ENCODE peak calls at places on chromosome 15, in four cellular contexts. M is IMR-90, R is GM12878, Z is HepG2. Q is an unnamed sample.

GRCh38 chr15:100515758-100516157 is 13.0 kb downstream of the CERS3 start:
- DNase-seq in R (no peak), Z (no peak), M (no peak), Q (no peak)

GRCh38 chr15:93420050-93420452 is 331.0 kb upstream of the RGMA start:
- DNase-seq in R (no peak), Z (no peak), M (no peak), Q (no peak)

GRCh38 chr15:31328425-31328998 is 1.9 kb downstream of the KLF13 start:
- DNase-seq in M (peak; percentile 49), R (no peak), Z (no peak), Q (peak; percentile 54)

GRCh38 chr15:30923429-30923828 is 19.7 kb downstream of the FAN1 start:
- DNase-seq in R (no peak), Z (no peak), M (no peak), Q (no peak)

GRCh38 chr15:88467935-88468528 is 524 bp downstream of the MRPS11 start:
- DNase-seq in R (no peak), Z (no peak), M (peak; percentile 14), Q (peak; percentile 27)

GRCh38 chr15:63970723-63971426 is 75.4 kb downstream of the DAPK2 start:
- DNase-seq in M (no peak), R (peak; percentile 85), Z (no peak), Q (no peak)

GRCh38 chr15:67033012-67033411 is 32.4 kb upstream of the SMAD3 start:
- DNase-seq in R (no peak), M (no peak), Z (no peak), Q (no peak)

GRCh38 chr15:52294881-52295420 is 653 bp downstream of the MYO5C start:
- DNase-seq in M (no peak), R (no peak), Z (peak; percentile 47), Q (no peak)

GRCh38 chr15:101088788-101089578 is 162.9 kb downstream of the CHSY1 start:
- DNase-seq in M (no peak), Z (peak; percentile 35), R (no peak), Q (peak; percentile 70)

GRCh38 chr15:50137893-50138292 is 18.9 kb upstream of the ATP8B4 start:
- DNase-seq in R (no peak), Z (no peak), M (peak; percentile 27), Q (no peak)

GRCh38 chr15:81229596-81229995 is 32.9 kb downstream of the IL16 start:
- DNase-seq in Z (no peak), R (no peak), M (no peak), Q (no peak)

GRCh38 chr15:70197318-70197944 is 99.7 kb upstream of the TLE3 start:
- DNase-seq in R (no peak), M (no peak), Z (no peak), Q (no peak)

GRCh38 chr15:28002867-28003266 is 96.2 kb downstream of the OCA2 start:
- DNase-seq in Z (no peak), M (no peak), R (no peak), Q (no peak)

GRCh38 chr15:71709808-71710418 is 100.4 kb upstream of the NR2E3 start:
- DNase-seq in Z (no peak), R (no peak), M (no peak), Q (no peak)

GRCh38 chr15:52645916-52646315 is 33.3 kb downstream of the ATOSA start:
- DNase-seq in M (no peak), R (no peak), Z (no peak), Q (no peak)

GRCh38 chr15:23372284-23372683 is 17.7 kb downstream of the GOLGA8S start:
- DNase-seq in M (no peak), Z (no peak), R (no peak), Q (no peak)

GRCh38 chr15:73298522-73298921 is 70.2 kb downstream of the HCN4 start:
- DNase-seq in Z (no peak), M (no peak), R (no peak), Q (no peak)

GRCh38 chr15:62624541-62625399 is 417.8 kb upstream of the TPM1 start:
- DNase-seq in Z (no peak), R (peak; percentile 27), M (peak; percentile 74), Q (no peak)

GRCh38 chr15:56227780-56228179 is 15.9 kb downstream of the RFX7 start:
- DNase-seq in R (no peak), M (no peak), Z (no peak), Q (no peak)

GRCh38 chr15:100726426-100727190 is 124.2 kb downstream of the ASB7 start:
- DNase-seq in R (no peak), M (peak; percentile 74), Z (no peak), Q (no peak)

GRCh38 chr15:83747718-83748110 is 93.8 kb downstream of the ADAMTSL3 start:
- DNase-seq in Z (no peak), M (no peak), R (no peak), Q (no peak)
- H2AFZ ChIP-seq in Z (no peak overlapping the region), M (no peak overlapping the region), R (no peak overlapping the region), Q (no peak overlapping the region)

GRCh38 chr15:65900488-65900887 is 31.2 kb downstream of the RAB11A start:
- DNase-seq in M (no peak), R (no peak), Z (no peak), Q (no peak)
- H3K36me3 ChIP-seq in M (peaks cover 27% of the 10 kb centered on the region), R (peaks cover 25% of the 10 kb centered on the region), Z (peaks cover 26% of the 10 kb centered on the region), Q (peaks cover 83% of the 10 kb centered on the region)

GRCh38 chr15:78392430-78392829 is 45.6 kb upstream of the IREB2 start:
- DNase-seq in Z (no peak), M (no peak), R (no peak), Q (no peak)
- TF ChIP-seq BHLHE40 in Z (no peak), M (no peak), R (no peak), Q (no peak)

GRCh38 chr15:69035205-69035917 is 20.9 kb downstream of the NOX5 start:
- DNase-seq in R (no peak), Z (peak; percentile 23), M (no peak), Q (peak; percentile 66)
- H2AFZ ChIP-seq in R (no peak overlapping the region), Z (no peak overlapping the region), M (peak overlapping the region; percentile 40), Q (peak overlapping the region; percentile 52)

GRCh38 chr15:58748787-58749531 is 548 bp downstream of the ADAM10 start:
- DNase-seq in R (no peak), M (no peak), Z (peak; percentile 39), Q (peak; percentile 77)

GRCh38 chr15:58752716-58753115 is 3.2 kb upstream of the ADAM10 start:
- DNase-seq in R (no peak), Z (no peak), M (no peak), Q (no peak)

GRCh38 chr15:58746174-58746573 is 3.3 kb downstream of the ADAM10 start:
- DNase-seq in Z (no peak), R (no peak), M (no peak), Q (no peak)

GRCh38 chr15:58748040-58748786 is 1.3 kb downstream of the ADAM10 start:
- DNase-seq in R (no peak), M (no peak), Z (no peak), Q (no peak)

DNA sequence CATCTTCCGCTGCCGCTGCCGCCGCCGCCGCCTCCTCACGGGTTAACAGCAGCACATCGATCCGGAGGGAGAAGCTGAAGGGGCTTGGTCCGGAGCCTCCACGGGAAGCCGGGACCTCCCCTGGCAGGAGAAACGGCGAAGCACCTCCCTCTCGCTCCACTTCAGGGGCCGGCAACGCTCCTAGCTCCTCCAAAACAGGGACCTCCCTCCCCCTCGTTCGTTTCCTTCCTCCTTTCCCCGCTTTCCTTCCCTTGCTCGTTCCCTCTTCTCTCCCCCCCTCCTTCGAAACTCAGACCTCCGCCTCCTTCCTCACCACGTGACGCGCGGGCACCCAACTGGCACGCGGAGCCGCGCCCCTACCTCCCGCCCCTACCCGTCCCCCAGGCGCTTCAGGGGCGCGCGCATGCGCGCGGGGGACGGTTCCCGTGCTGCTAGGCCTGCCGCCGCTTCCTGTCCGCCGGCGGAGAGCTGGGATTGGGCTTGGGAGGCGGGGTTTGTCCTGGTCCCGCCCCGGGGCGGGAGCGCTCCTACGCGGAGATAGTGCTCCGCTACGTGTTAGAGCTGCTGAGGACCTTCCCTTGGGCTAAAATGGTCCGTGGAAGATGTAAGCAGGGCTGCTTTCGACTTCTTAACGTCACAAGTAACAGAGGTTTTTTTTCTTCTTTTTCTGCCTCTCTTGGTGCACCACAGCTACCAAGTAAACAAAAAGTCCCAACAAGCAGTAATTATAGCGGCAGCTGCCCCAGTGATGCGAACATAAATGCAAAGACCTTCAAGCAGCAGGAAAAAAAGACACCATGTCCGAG is at the start of gene ADAM10:
- DNase-seq in M (peak; percentile 99), Z (peak; percentile 95), R (peak; percentile 90), Q (peak; percentile 99)
- H3K36me3 ChIP-seq in M (no peaks in the 10 kb centered on the region), Z (no peaks in the 10 kb centered on the region), R (no peaks in the 10 kb centered on the region), Q (no peaks in the 10 kb centered on the region)

GRCh38 chr15:77064539-77065308 is 6.2 kb downstream of the TSPAN3 start:
- DNase-seq in Z (no peak), R (no peak), M (peak; percentile 65), Q (no peak)
- TF ChIP-seq BHLHE40 in Z (no peak), R (no peak), M (no peak), Q (no peak)

DNA sequence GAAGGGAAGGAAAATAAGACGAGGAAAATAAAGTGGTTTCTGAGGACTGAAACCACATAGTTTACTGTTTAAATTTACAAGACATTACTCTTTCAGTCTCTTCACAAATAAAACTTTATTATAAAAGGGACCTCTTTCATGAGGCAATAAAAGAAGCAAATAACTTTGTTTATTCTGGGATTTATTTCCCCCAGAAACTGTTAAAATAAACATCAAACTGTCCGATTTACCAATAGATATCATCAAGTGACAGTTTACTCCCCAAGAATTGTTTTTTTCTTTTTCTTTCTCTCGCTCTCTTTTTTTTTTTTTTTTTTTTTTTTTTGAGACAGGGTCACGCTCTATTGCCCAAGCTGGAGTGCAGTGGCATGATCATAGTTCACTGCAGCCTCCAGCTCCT is 54.1 kb downstream of the SLC28A2 start:
- DNase-seq in M (no peak), R (no peak), Z (no peak), Q (no peak)
- H2AFZ ChIP-seq in M (no peak overlapping the region), R (no peak overlapping the region), Z (no peak overlapping the region), Q (no peak overlapping the region)

GRCh38 chr15:59950603-59951388 is 53.3 kb upstream of the FOXB1 start:
- DNase-seq in M (no peak), R (no peak), Z (no peak), Q (no peak)
- H3K36me3 ChIP-seq in M (no peaks in the 10 kb centered on the region), R (no peaks in the 10 kb centered on the region), Z (no peaks in the 10 kb centered on the region), Q (no peaks in the 10 kb centered on the region)

DNA sequence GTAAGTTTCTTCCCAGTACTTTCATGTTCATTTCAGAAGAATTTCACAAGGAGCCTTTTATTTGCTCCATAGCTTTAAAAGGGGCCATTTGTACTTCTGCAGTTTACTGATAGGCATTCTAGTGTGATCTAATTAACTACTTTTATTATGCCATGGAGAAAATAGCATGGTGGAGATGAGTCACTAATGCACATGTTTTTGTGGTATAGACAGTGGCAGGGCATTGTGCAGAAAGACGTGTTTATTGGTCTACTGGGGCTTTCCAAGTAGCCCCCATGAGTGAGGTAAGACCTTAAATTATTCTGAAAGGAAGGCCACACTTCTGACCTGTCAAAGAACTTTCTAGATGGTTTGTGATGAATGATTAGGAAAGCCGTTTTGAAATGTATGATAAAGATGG is 810.0 kb upstream of the NR2F2 start:
- DNase-seq in R (peak; percentile 15), Z (no peak), M (no peak), Q (no peak)
- TF ChIP-seq BHLHE40 in R (peak; percentile 86), Z (no peak), M (no peak), Q (no peak)